ENCODE peak calls at places on chromosomes 5 and 9, in four cellular contexts. One of them, this sample, is unnamed. For H3K36me3, the result is how much of the 10 kb centered on the place peaks cover.

GRCh38 chr9:126689027-126689825 is 75.5 kb downstream of the LMX1B start:
- DNase-seq in Karpas-422: no peak
- DNase-seq in CD4-positive, CD25-positive, alpha-beta regulatory T cell: no peak
- DNase-seq in ovary: no peak
- DNase-seq in this sample: no peak

GRCh38 chr5:155898284-155898683 is 428.7 kb upstream of the SGCD start:
- DNase-seq in ovary: no peak
- DNase-seq in Karpas-422: no peak
- DNase-seq in CD4-positive, CD25-positive, alpha-beta regulatory T cell: no peak
- DNase-seq in this sample: no peak

GRCh38 chr5:134509308-134510040 is 16.0 kb upstream of the JADE2 start:
- DNase-seq in Karpas-422: no peak
- DNase-seq in CD4-positive, CD25-positive, alpha-beta regulatory T cell: no peak
- DNase-seq in ovary: no peak
- DNase-seq in this sample: no peak

GRCh38 chr9:121651295-121652036 is at the start of gene DAB2IP:
- DNase-seq in ovary: peak
- DNase-seq in CD4-positive, CD25-positive, alpha-beta regulatory T cell: no peak
- DNase-seq in Karpas-422: no peak
- DNase-seq in this sample: no peak

GRCh38 chr5:135451581-135452360 is at the start of gene TIFAB:
- DNase-seq in CD4-positive, CD25-positive, alpha-beta regulatory T cell: no peak
- DNase-seq in Karpas-422: no peak
- DNase-seq in ovary: no peak
- DNase-seq in this sample: no peak

GRCh38 chr9:127520941-127521918 is 69.9 kb downstream of the LRSAM1 start:
- DNase-seq in CD4-positive, CD25-positive, alpha-beta regulatory T cell: no peak
- DNase-seq in ovary: peak
- DNase-seq in Karpas-422: no peak
- DNase-seq in this sample: no peak

GRCh38 chr5:84382363-84383295 is 2.1 kb downstream of the EDIL3 start:
- DNase-seq in Karpas-422: no peak
- DNase-seq in CD4-positive, CD25-positive, alpha-beta regulatory T cell: no peak
- DNase-seq in ovary: no peak
- DNase-seq in this sample: no peak

GRCh38 chr9:73539881-73540280 is 388.2 kb downstream of the ANXA1 start:
- DNase-seq in Karpas-422: no peak
- DNase-seq in CD4-positive, CD25-positive, alpha-beta regulatory T cell: no peak
- DNase-seq in ovary: no peak
- DNase-seq in this sample: no peak

GRCh38 chr5:92641031-92641962 is 939.7 kb downstream of the NR2F1-AS1 start:
- DNase-seq in ovary: peak
- DNase-seq in CD4-positive, CD25-positive, alpha-beta regulatory T cell: no peak
- DNase-seq in Karpas-422: no peak
- DNase-seq in this sample: no peak

GRCh38 chr5:80054682-80055081 is 19.5 kb downstream of the THBS4 start:
- DNase-seq in Karpas-422: no peak
- DNase-seq in ovary: no peak
- DNase-seq in CD4-positive, CD25-positive, alpha-beta regulatory T cell: no peak
- DNase-seq in this sample: no peak

GRCh38 chr5:77768978-77769377 is 7.2 kb downstream of the TBCA start:
- DNase-seq in CD4-positive, CD25-positive, alpha-beta regulatory T cell: no peak
- DNase-seq in ovary: no peak
- DNase-seq in Karpas-422: no peak
- DNase-seq in this sample: no peak

GRCh38 chr9:112162644-112163413 is 12.3 kb downstream of the SUSD1 start:
- DNase-seq in ovary: no peak
- DNase-seq in Karpas-422: peak
- DNase-seq in CD4-positive, CD25-positive, alpha-beta regulatory T cell: no peak
- DNase-seq in this sample: no peak

GRCh38 chr5:123223906-123224305 is 134.9 kb downstream of the PRDM6 start:
- DNase-seq in ovary: no peak
- DNase-seq in Karpas-422: no peak
- DNase-seq in CD4-positive, CD25-positive, alpha-beta regulatory T cell: no peak
- DNase-seq in this sample: no peak

GRCh38 chr5:114296191-114296590 is 65.7 kb upstream of the KCNN2 start:
- DNase-seq in Karpas-422: no peak
- DNase-seq in CD4-positive, CD25-positive, alpha-beta regulatory T cell: no peak
- DNase-seq in ovary: no peak
- DNase-seq in this sample: no peak

GRCh38 chr5:112800901-112801300 is 60.2 kb upstream of the SRP19 start:
- DNase-seq in CD4-positive, CD25-positive, alpha-beta regulatory T cell: no peak
- DNase-seq in Karpas-422: no peak
- DNase-seq in ovary: no peak
- DNase-seq in this sample: no peak

GRCh38 chr9:115739096-115739875 is 414.3 kb upstream of the PAPPA start:
- DNase-seq in CD4-positive, CD25-positive, alpha-beta regulatory T cell: no peak
- DNase-seq in ovary: no peak
- DNase-seq in Karpas-422: no peak
- DNase-seq in this sample: no peak

GRCh38 chr5:146130440-146131045 is 25.2 kb upstream of the PLAC8L1 start:
- DNase-seq in Karpas-422: peak
- DNase-seq in CD4-positive, CD25-positive, alpha-beta regulatory T cell: no peak
- DNase-seq in ovary: no peak
- DNase-seq in this sample: no peak

GRCh38 chr5:146124580-146124979 is 19.2 kb upstream of the PLAC8L1 start:
- DNase-seq in ovary: no peak
- DNase-seq in Karpas-422: no peak
- DNase-seq in CD4-positive, CD25-positive, alpha-beta regulatory T cell: no peak
- DNase-seq in this sample: no peak

GRCh38 chr5:146126068-146126467 is 20.7 kb upstream of the PLAC8L1 start:
- DNase-seq in Karpas-422: no peak
- DNase-seq in CD4-positive, CD25-positive, alpha-beta regulatory T cell: no peak
- DNase-seq in ovary: no peak
- DNase-seq in this sample: no peak
- H3K36me3 ChIP-seq in Karpas-422: half or more
- H3K36me3 ChIP-seq in CD4-positive, CD25-positive, alpha-beta regulatory T cell: half or more
- H3K36me3 ChIP-seq in ovary: under half
- H3K36me3 ChIP-seq in this sample: under half

DNA sequence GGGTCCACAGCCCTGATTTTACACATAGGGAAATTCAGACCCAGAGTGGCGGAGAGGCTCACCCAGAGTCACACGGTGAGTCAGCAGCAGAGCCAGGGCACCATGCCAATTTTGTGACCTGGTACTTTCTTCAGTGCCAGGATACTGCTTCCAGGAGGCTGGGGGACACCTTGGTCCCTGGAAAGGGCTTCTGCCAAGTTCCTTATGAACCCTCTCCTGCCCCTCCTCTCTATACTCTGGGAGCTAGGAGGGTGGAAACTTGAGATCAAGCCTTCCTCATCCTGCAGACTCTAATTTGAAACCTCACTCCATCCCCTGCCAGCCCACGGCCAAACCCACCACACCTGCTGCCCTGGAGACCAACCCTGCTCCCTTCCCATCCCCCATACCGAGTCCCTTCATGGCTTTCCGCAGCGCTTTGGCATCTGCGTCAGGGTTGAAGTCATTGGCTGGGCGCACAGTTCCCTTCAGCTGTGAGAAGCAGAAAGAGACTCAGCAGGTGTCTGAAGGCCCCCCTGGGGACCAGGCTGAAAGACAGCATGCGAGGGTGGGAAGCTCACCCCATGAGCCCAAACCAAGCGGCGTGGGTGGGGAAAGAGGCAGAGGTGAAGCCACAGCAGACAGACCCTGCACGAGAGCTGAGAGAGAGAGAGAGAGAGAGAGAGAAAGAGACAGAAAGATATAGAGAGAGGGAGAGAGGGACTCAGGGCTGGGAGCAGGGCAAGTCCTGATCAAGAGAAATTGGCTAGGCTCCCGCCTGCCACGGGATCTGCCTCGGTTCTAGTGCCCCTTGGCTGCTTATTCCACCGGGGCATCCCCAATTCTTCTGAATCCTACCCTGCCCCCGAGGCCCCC is 33.5 kb downstream of the ANXA6 start:
- DNase-seq in ovary: no peak
- DNase-seq in CD4-positive, CD25-positive, alpha-beta regulatory T cell: no peak
- DNase-seq in Karpas-422: peak
- DNase-seq in this sample: peak
- H3K27ac ChIP-seq in ovary: no peak
- H3K27ac ChIP-seq in CD4-positive, CD25-positive, alpha-beta regulatory T cell: no peak
- H3K27ac ChIP-seq in Karpas-422: peak
- H3K27ac ChIP-seq in this sample: peak

DNA sequence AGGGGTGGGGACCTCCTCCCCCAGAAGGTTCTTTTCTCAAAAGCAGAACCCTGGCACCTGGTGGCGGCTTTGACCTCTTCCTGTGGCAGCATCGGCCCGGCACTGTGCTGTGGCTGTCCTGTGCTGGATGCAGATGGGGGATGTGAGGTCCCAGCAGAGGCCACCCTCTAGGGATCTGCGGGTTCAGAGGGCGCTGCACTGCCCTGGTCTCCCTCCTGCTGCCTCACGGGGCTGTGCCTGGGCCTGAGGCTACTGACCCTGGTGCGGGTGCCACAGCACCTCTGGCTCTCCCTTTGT is 76.6 kb upstream of the CACNA1B start:
- DNase-seq in ovary: no peak
- DNase-seq in Karpas-422: no peak
- DNase-seq in CD4-positive, CD25-positive, alpha-beta regulatory T cell: no peak
- DNase-seq in this sample: no peak
- H3K36me3 ChIP-seq in ovary: under half
- H3K36me3 ChIP-seq in Karpas-422: under half
- H3K36me3 ChIP-seq in CD4-positive, CD25-positive, alpha-beta regulatory T cell: half or more
- H3K36me3 ChIP-seq in this sample: under half

GRCh38 chr5:371811-372555 is 50.5 kb downstream of the AHRR start:
- DNase-seq in Karpas-422: no peak
- DNase-seq in CD4-positive, CD25-positive, alpha-beta regulatory T cell: no peak
- DNase-seq in ovary: no peak
- DNase-seq in this sample: no peak

GRCh38 chr5:370959-371810 is 49.7 kb downstream of the AHRR start:
- DNase-seq in CD4-positive, CD25-positive, alpha-beta regulatory T cell: no peak
- DNase-seq in ovary: no peak
- DNase-seq in Karpas-422: no peak
- DNase-seq in this sample: no peak

GRCh38 chr5:372911-373709 is 51.6 kb downstream of the AHRR start:
- DNase-seq in Karpas-422: no peak
- DNase-seq in CD4-positive, CD25-positive, alpha-beta regulatory T cell: no peak
- DNase-seq in ovary: no peak
- DNase-seq in this sample: no peak

GRCh38 chr5:373710-374602 is 52.4 kb downstream of the AHRR start:
- DNase-seq in CD4-positive, CD25-positive, alpha-beta regulatory T cell: peak
- DNase-seq in Karpas-422: no peak
- DNase-seq in ovary: peak
- DNase-seq in this sample: peak

GRCh38 chr5:372556-372910 is 51.0 kb downstream of the AHRR start:
- DNase-seq in ovary: no peak
- DNase-seq in Karpas-422: no peak
- DNase-seq in CD4-positive, CD25-positive, alpha-beta regulatory T cell: no peak
- DNase-seq in this sample: no peak
- H3K27ac ChIP-seq in ovary: no peak
- H3K27ac ChIP-seq in Karpas-422: no peak
- H3K27ac ChIP-seq in CD4-positive, CD25-positive, alpha-beta regulatory T cell: no peak
- H3K27ac ChIP-seq in this sample: no peak

GRCh38 chr9:95292226-95292625 is 25.3 kb downstream of the FANCC start:
- DNase-seq in Karpas-422: no peak
- DNase-seq in CD4-positive, CD25-positive, alpha-beta regulatory T cell: no peak
- DNase-seq in ovary: no peak
- DNase-seq in this sample: no peak
- H3K36me3 ChIP-seq in Karpas-422: under half
- H3K36me3 ChIP-seq in CD4-positive, CD25-positive, alpha-beta regulatory T cell: under half
- H3K36me3 ChIP-seq in ovary: under half
- H3K36me3 ChIP-seq in this sample: under half

GRCh38 chr5:126395198-126395597 is 28.0 kb upstream of the GRAMD2B start:
- DNase-seq in CD4-positive, CD25-positive, alpha-beta regulatory T cell: no peak
- DNase-seq in Karpas-422: no peak
- DNase-seq in ovary: no peak
- DNase-seq in this sample: no peak
- H3K27ac ChIP-seq in CD4-positive, CD25-positive, alpha-beta regulatory T cell: no peak
- H3K27ac ChIP-seq in Karpas-422: no peak
- H3K27ac ChIP-seq in ovary: no peak
- H3K27ac ChIP-seq in this sample: no peak

DNA sequence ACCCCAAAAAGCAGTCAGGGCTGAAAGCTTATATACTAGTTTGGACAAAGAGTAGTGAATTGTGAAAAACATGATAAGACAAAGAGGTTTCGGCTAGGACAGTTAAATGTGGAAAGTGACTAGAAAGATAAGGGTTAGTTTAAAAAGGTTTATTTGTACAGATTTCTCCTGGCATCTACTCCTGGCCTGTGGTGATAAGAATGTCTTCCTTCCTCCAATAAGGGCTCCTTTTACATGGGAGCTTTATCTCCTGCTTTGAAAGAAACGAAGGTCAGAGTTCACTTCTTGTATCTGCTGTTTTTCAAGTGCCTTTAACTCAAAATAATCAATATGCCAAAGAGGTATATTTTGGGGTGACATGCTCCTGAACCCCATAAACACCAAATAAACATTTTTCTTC is 776.1 kb upstream of the COX7C start:
- DNase-seq in CD4-positive, CD25-positive, alpha-beta regulatory T cell: no peak
- DNase-seq in Karpas-422: no peak
- DNase-seq in ovary: no peak
- DNase-seq in this sample: no peak
- H3K36me3 ChIP-seq in CD4-positive, CD25-positive, alpha-beta regulatory T cell: under half
- H3K36me3 ChIP-seq in Karpas-422: under half
- H3K36me3 ChIP-seq in ovary: under half
- H3K36me3 ChIP-seq in this sample: under half

GRCh38 chr9:137387891-137388560 is 34.9 kb downstream of the EXD3 start:
- DNase-seq in Karpas-422: no peak
- DNase-seq in CD4-positive, CD25-positive, alpha-beta regulatory T cell: no peak
- DNase-seq in ovary: no peak
- DNase-seq in this sample: no peak
- H3K27ac ChIP-seq in Karpas-422: no peak
- H3K27ac ChIP-seq in CD4-positive, CD25-positive, alpha-beta regulatory T cell: peak
- H3K27ac ChIP-seq in ovary: no peak
- H3K27ac ChIP-seq in this sample: peak